ENCODE peak calls at places on chromosome 16, in nine cellular contexts. B, T, D, M, Q, R, J, G and K are unnamed samples.

GRCh38 chr16:85526132-85526731 is 86.9 kb upstream of the GSE1 start:
- DNase-seq in T (no peak), Q (no peak), R (no peak), B (no peak), J (no peak), M (no peak), G (no peak), D (no peak), K (no peak)

GRCh38 chr16:19704321-19705130 is 13.5 kb downstream of the KNOP1 start:
- DNase-seq in M (no peak), J (no peak), D (no peak), T (no peak), G (peak), Q (no peak), R (no peak), B (no peak), K (peak)

GRCh38 chr16:13607289-13607688 is 312.7 kb upstream of the ERCC4 start:
- DNase-seq in D (no peak), R (no peak), J (no peak), B (no peak), G (no peak), M (no peak), T (no peak), Q (no peak), K (no peak)

GRCh38 chr16:57041182-57042156 is 50.9 kb upstream of the CPNE2 start:
- DNase-seq in J (peak), R (no peak), D (no peak), B (peak), G (no peak), Q (peak), T (no peak), M (no peak), K (no peak)

GRCh38 chr16:70470927-70471341 is 16.5 kb downstream of the FCSK start:
- DNase-seq in B (no peak), G (no peak), M (no peak), T (peak), D (peak), J (no peak), R (peak), Q (peak), K (no peak)

GRCh38 chr16:68284847-68285246 is 20.5 kb downstream of the SLC7A6 start:
- DNase-seq in T (no peak), G (no peak), M (no peak), B (no peak), Q (no peak), D (no peak), R (no peak), J (no peak), K (no peak)

GRCh38 chr16:12137344-12138094 is 161.0 kb downstream of the SNX29 start:
- DNase-seq in M (no peak), B (no peak), D (no peak), Q (no peak), R (no peak), J (no peak), T (no peak), G (no peak), K (no peak)

GRCh38 chr16:426115-426905 is 861 bp downstream of the RAB11FIP3 start:
- DNase-seq in Q (peak), D (no peak), G (peak), R (peak), B (no peak), M (no peak), T (peak), J (no peak), K (no peak)

GRCh38 chr16:25027781-25028180 is 12.6 kb upstream of the ARHGAP17 start:
- DNase-seq in T (no peak), M (no peak), D (no peak), J (no peak), Q (no peak), R (no peak), B (peak), G (no peak), K (no peak)

GRCh38 chr16:5903797-5904196 is 806.2 kb upstream of the EEF2KMT start:
- DNase-seq in R (no peak), G (no peak), B (no peak), Q (no peak), T (no peak), M (no peak), D (no peak), J (no peak), K (no peak)

GRCh38 chr16:56851671-56852400 is 13.2 kb upstream of the SLC12A3 start:
- DNase-seq in B (no peak), D (peak), G (peak), M (no peak), J (no peak), T (no peak), R (no peak), Q (no peak), K (peak)

GRCh38 chr16:58299757-58300349 is 5.0 kb upstream of the PRSS54 start:
- DNase-seq in R (peak), T (peak), D (peak), M (no peak), B (peak), Q (peak), G (peak), J (peak), K (peak)

GRCh38 chr16:87602005-87602790 is at the start of gene JPH3:
- DNase-seq in J (no peak), M (no peak), T (peak), B (no peak), D (peak), R (peak), G (no peak), Q (no peak), K (no peak)

GRCh38 chr16:82641336-82641984 is 14.7 kb downstream of the CDH13 start:
- DNase-seq in G (peak), D (no peak), J (no peak), R (no peak), T (no peak), B (no peak), M (no peak), Q (no peak), K (no peak)

GRCh38 chr16:17518441-17518840 is 47.7 kb upstream of the XYLT1 start:
- DNase-seq in D (no peak), R (no peak), M (no peak), Q (no peak), T (no peak), B (no peak), J (no peak), G (peak), K (peak)

GRCh38 chr16:88681084-88681680 is 5.1 kb downstream of the SNAI3 start:
- DNase-seq in M (no peak), R (no peak), B (peak), D (peak), G (no peak), T (peak), J (peak), Q (peak), K (no peak)

GRCh38 chr16:77499373-77500285 is 64.8 kb upstream of the ADAMTS18 start:
- DNase-seq in M (no peak), T (no peak), G (peak), D (no peak), B (no peak), Q (peak), J (no peak), R (peak), K (peak)

GRCh38 chr16:15052747-15053476 is 3.0 kb downstream of the NTAN1 start:
- DNase-seq in J (no peak), Q (no peak), M (no peak), D (no peak), G (no peak), B (no peak), T (no peak), R (no peak), K (no peak)

GRCh38 chr16:66695935-66696668 is 441 bp downstream of the CMTM4 start:
- DNase-seq in M (peak), G (no peak), R (peak), T (peak), B (no peak), J (peak), Q (peak), D (peak), K (no peak)

GRCh38 chr16:1691276-1691675 is 13.2 kb downstream of the JPT2 start:
- DNase-seq in R (no peak), G (no peak), J (no peak), D (no peak), Q (no peak), T (no peak), M (no peak), B (no peak), K (no peak)